ENCODE peak calls at places on chromosomes 3 and 15, in nine cellular contexts. Q is Panc1; P is SJSA1; M is GM23338; F is body of pancreas; E is CD8-positive, alpha-beta memory T cell; G is aorta; X is effector memory CD4-positive, alpha-beta T cell; U is heart left ventricle. B is an unnamed sample.
A peak's percentile ranks its signal among the peaks of the same experiment; 100 is the strongest.

GRCh38 chr15:31308185-31308639 is 18.4 kb upstream of the KLF13 start:
- DNase-seq in M (peak; percentile 44), X (no peak), G (no peak), P (no peak), U (no peak), F (no peak), E (no peak), Q (no peak), B (no peak)

GRCh38 chr3:127141921-127142730 is 50.8 kb upstream of the PRR23E start:
- DNase-seq in Q (no peak), G (no peak), M (no peak), X (no peak), E (no peak), U (no peak), F (peak; percentile 89), P (no peak), B (peak; percentile 73)

GRCh38 chr3:138984816-138985215 is 21.3 kb downstream of the PRR23A start:
- DNase-seq in M (no peak), Q (no peak), X (no peak), F (no peak), G (no peak), E (no peak), U (no peak), P (no peak), B (no peak)

GRCh38 chr3:156675744-156676466 is 1.5 kb downstream of the TIPARP start:
- DNase-seq in U (no peak), Q (peak; percentile 69), E (peak; percentile 58), G (peak; percentile 77), F (peak; percentile 27), M (peak; percentile 21), P (peak; percentile 66), X (peak; percentile 43), B (peak; percentile 71)

GRCh38 chr3:158808697-158809096 is 6.8 kb downstream of the MFSD1 start:
- DNase-seq in M (no peak), G (no peak), P (no peak), E (no peak), X (no peak), U (no peak), Q (no peak), F (no peak), B (no peak)

GRCh38 chr15:38690737-38691332 is 126.2 kb upstream of the RASGRP1 start:
- DNase-seq in P (peak; percentile 52), X (peak; percentile 59), E (peak; percentile 81), U (no peak), Q (no peak), F (peak; percentile 72), M (peak; percentile 87), G (peak; percentile 79), B (peak; percentile 76)

GRCh38 chr3:123412076-123412475 is 36.8 kb downstream of the ADCY5 start:
- DNase-seq in M (peak; percentile 64), G (peak; percentile 43), Q (no peak), P (no peak), U (peak; percentile 60), X (no peak), F (no peak), E (no peak), B (no peak)

GRCh38 chr3:76776927-76777326 is 263.0 kb upstream of the ROBO2 start:
- DNase-seq in F (no peak), G (no peak), X (no peak), U (no peak), P (no peak), M (no peak), E (no peak), Q (no peak), B (no peak)

GRCh38 chr15:100172356-100173024 is 169.3 kb downstream of the ADAMTS17 start:
- DNase-seq in Q (no peak), X (no peak), U (no peak), G (no peak), E (no peak), F (no peak), P (no peak), M (no peak), B (no peak)

GRCh38 chr3:184357248-184358139 is 3.9 kb downstream of the CLCN2 start:
- DNase-seq in P (no peak), Q (no peak), X (no peak), E (no peak), F (no peak), U (no peak), G (no peak), M (no peak), B (no peak)

GRCh38 chr3:111246967-111247760 is 175.5 kb downstream of the NECTIN3 start:
- DNase-seq in G (no peak), X (no peak), E (no peak), M (no peak), U (no peak), P (no peak), Q (no peak), F (no peak), B (no peak)

GRCh38 chr3:138336454-138336853 is 6.8 kb upstream of the NME9 start:
- DNase-seq in F (no peak), G (no peak), E (no peak), Q (no peak), U (no peak), X (no peak), M (peak; percentile 50), P (no peak), B (no peak)

GRCh38 chr3:25033407-25034029 is 394.5 kb upstream of the RARB start:
- DNase-seq in E (no peak), U (no peak), M (peak; percentile 93), F (peak; percentile 38), X (no peak), Q (peak; percentile 20), G (no peak), P (no peak), B (peak; percentile 40)

GRCh38 chr15:92400980-92401787 is 7.5 kb downstream of the ST8SIA2 start:
- DNase-seq in G (no peak), F (no peak), P (no peak), E (no peak), Q (no peak), X (no peak), M (no peak), U (peak; percentile 64), B (no peak)

GRCh38 chr15:56939257-56939656 is 20.8 kb downstream of the TCF12 start:
- DNase-seq in G (no peak), X (no peak), F (no peak), Q (no peak), E (no peak), U (no peak), P (no peak), M (no peak), B (no peak)

GRCh38 chr15:38192496-38192895 is 60.1 kb upstream of the SPRED1 start:
- DNase-seq in E (no peak), M (no peak), F (no peak), X (no peak), U (no peak), P (no peak), Q (no peak), G (no peak), B (no peak)

GRCh38 chr3:56980798-56981390 is 79.6 kb upstream of the SPATA12 start:
- DNase-seq in G (no peak), P (peak; percentile 63), Q (no peak), E (no peak), U (no peak), M (no peak), F (no peak), X (no peak), B (no peak)

GRCh38 chr3:160564949-160565441 is 376 bp downstream of the KPNA4 start:
- DNase-seq in E (peak; percentile 77), F (no peak), Q (no peak), U (peak; percentile 84), M (peak; percentile 68), X (peak; percentile 45), G (peak; percentile 90), P (no peak), B (peak; percentile 73)

DNA sequence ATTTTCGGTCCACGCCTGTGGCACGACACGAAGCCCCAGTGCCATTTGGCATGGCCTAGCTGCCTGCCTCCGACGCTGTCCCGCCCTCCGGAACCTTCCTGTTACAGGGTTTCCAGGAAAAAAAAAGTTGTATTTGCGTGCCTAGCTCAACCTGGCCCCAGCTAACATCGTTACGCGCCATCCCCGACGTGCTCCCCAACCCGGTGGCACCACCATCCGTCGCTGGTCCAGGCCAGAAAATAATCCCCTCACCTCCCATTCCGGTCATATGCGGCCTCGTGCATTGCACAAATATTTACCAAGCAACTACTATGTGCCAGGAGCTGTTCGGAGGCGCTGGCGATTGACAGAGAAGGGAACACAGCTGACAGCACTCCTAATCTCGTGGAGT is 1.4 kb upstream of the CYP1A1 start:
- DNase-seq in G (no peak), P (no peak), M (peak; percentile 38), X (no peak), E (no peak), U (no peak), Q (no peak), F (no peak), B (no peak)
- H3K4me3 ChIP-seq in G (no peak overlapping the region), P (peak overlapping the region; percentile 46), M (peak overlapping the region; percentile 67), X (peak overlapping the region; percentile 85), E (peak overlapping the region; percentile 63), U (peak overlapping the region; percentile 70), Q (no peak overlapping the region), F (no peak overlapping the region), B (peak overlapping the region; percentile 43)

GRCh38 chr3:14434541-14435151 is 32.2 kb downstream of the SLC6A6 start:
- DNase-seq in U (no peak), F (no peak), M (no peak), G (no peak), E (no peak), P (no peak), Q (no peak), X (no peak), B (no peak)
- H3K4me1 ChIP-seq in U (peaks cover 82% of the 10 kb centered on the region), F (peaks cover 42% of the 10 kb centered on the region), M (peaks cover 7% of the 10 kb centered on the region), G (no peaks in the 10 kb centered on the region), E (peaks cover 67% of the 10 kb centered on the region), P (peaks cover 55% of the 10 kb centered on the region), Q (peaks cover 82% of the 10 kb centered on the region), X (peaks cover 56% of the 10 kb centered on the region), B (peaks cover 30% of the 10 kb centered on the region)

GRCh38 chr15:51736069-51736468 is 1.4 kb downstream of the LYSMD2 start:
- DNase-seq in Q (no peak), U (no peak), M (no peak), F (no peak), P (no peak), E (no peak), G (no peak), X (no peak), B (peak; percentile 16)
- H3K4me3 ChIP-seq in Q (peak overlapping the region; percentile 79), U (peak overlapping the region; percentile 72), M (no peak overlapping the region), F (no peak overlapping the region), P (no peak overlapping the region), E (peak overlapping the region; percentile 78), G (no peak overlapping the region), X (peak overlapping the region; percentile 72), B (peak overlapping the region; percentile 70)

DNA sequence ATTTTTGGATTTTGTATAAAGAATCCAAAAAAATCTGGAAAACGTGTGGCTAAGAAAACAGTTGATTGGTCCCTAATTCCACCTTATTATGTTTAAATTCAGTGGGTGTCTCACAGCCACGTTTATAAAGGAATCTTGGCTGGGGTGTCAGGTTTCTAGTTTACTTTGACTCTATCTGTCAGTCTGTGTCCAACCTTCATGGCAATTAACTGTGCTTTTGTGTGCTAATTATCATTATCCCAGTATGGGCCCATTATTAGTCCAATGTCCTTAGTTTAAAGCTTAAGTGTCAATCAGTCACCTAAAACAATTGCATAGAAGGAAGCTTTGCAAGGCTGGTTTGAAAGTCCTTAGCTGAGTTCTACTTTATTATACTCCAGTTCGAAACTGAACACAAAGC is 3.7 kb upstream of the CNTN4 start:
- DNase-seq in M (no peak), U (no peak), P (no peak), G (no peak), X (no peak), F (no peak), Q (no peak), E (no peak), B (no peak)
- H3K4me1 ChIP-seq in M (peaks cover 8% of the 10 kb centered on the region), U (no peaks in the 10 kb centered on the region), P (no peaks in the 10 kb centered on the region), G (no peaks in the 10 kb centered on the region), X (peaks cover 2% of the 10 kb centered on the region), F (peaks cover 7% of the 10 kb centered on the region), Q (no peaks in the 10 kb centered on the region), E (no peaks in the 10 kb centered on the region), B (no peaks in the 10 kb centered on the region)

GRCh38 chr3:168384990-168385389 is 289.3 kb upstream of the GOLIM4 start:
- DNase-seq in P (no peak), G (no peak), Q (no peak), M (peak; percentile 13), E (no peak), U (no peak), X (no peak), F (no peak), B (no peak)
- H3K4me3 ChIP-seq in P (no peak overlapping the region), G (no peak overlapping the region), Q (no peak overlapping the region), M (no peak overlapping the region), E (no peak overlapping the region), U (no peak overlapping the region), X (no peak overlapping the region), F (no peak overlapping the region), B (no peak overlapping the region)